ENCODE peak calls at places on chromosome 19, in six cellular contexts. L, N, G, B, R and X are unnamed samples.

GRCh38 chr19:55632463-55632834 is 8.1 kb upstream of the ZNF784 start:
- DNase-seq in L (peak), N (peak), G (peak), B (peak), R (peak), X (no peak)

GRCh38 chr19:57152921-57153320 is 7.9 kb upstream of the ZIM3 start:
- DNase-seq in L (no peak), N (no peak), G (no peak), B (no peak), R (no peak), X (no peak)

GRCh38 chr19:4232614-4233281 is 3.4 kb downstream of the EBI3 start:
- DNase-seq in L (no peak), N (no peak), G (no peak), B (no peak), R (peak), X (no peak)

GRCh38 chr19:3556978-3557460 is 367 bp downstream of the MFSD12 start:
- DNase-seq in L (peak), N (peak), G (peak), B (peak), R (peak), X (no peak)

GRCh38 chr19:56170261-56170660 is 5.5 kb upstream of the GALP start:
- DNase-seq in L (no peak), N (peak), G (no peak), B (peak), R (no peak), X (no peak)

GRCh38 chr19:16026756-16027155 is 49.5 kb upstream of the TPM4 start:
- DNase-seq in L (no peak), N (no peak), G (no peak), B (no peak), R (peak), X (peak)

GRCh38 chr19:40601061-40601973 is at the start of gene LTBP4:
- DNase-seq in L (no peak), N (peak), G (peak), B (peak), R (peak), X (no peak)

GRCh38 chr19:8332976-8333770 is 9.9 kb downstream of the KANK3 start:
- DNase-seq in L (no peak), N (no peak), G (no peak), B (no peak), R (peak), X (no peak)

GRCh38 chr19:13031917-13032623 is 36.8 kb downstream of the NFIX start:
- DNase-seq in L (no peak), N (peak), G (no peak), B (no peak), R (no peak), X (peak)

GRCh38 chr19:15280915-15281683 is 48.9 kb upstream of the EPHX3 start:
- DNase-seq in L (no peak), N (peak), G (peak), B (peak), R (peak), X (peak)

GRCh38 chr19:12195501-12195860 is 32.6 kb downstream of the ZNF136 start:
- DNase-seq in L (no peak), N (peak), G (no peak), B (no peak), R (no peak), X (no peak)

GRCh38 chr19:8034178-8034525 is 18.4 kb upstream of the CCL25 start:
- DNase-seq in L (no peak), N (no peak), G (no peak), B (no peak), R (no peak), X (no peak)

GRCh38 chr19:9989504-9989903 is 20.8 kb downstream of the COL5A3 start:
- DNase-seq in L (no peak), N (no peak), G (no peak), B (no peak), R (no peak), X (no peak)

DNA sequence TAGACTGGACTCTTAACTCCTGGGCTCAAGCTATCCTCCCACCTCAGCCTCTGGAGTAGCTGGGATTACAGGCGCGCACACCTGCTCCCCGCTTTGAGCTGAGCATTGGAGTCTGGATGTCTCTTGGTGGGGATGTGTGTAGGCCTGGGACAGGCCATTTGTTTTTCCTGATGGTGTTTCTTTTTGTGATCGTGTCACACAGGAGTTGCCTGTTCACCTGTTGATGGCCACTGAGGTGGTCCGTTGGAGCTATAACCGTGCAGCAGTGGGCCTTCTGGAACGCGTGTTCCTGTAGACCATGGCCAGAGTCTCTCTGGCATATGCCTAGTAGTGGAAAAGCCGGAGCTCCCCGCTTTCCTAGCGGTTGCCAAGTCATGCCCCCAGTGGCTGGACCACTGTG is 3.5 kb downstream of the PAK4 start:
- DNase-seq in L (no peak), N (no peak), G (no peak), B (no peak), R (no peak), X (no peak)
- H3K27ac ChIP-seq in L (no peak), N (no peak), G (peak), B (peak), R (no peak), X (no peak)

DNA sequence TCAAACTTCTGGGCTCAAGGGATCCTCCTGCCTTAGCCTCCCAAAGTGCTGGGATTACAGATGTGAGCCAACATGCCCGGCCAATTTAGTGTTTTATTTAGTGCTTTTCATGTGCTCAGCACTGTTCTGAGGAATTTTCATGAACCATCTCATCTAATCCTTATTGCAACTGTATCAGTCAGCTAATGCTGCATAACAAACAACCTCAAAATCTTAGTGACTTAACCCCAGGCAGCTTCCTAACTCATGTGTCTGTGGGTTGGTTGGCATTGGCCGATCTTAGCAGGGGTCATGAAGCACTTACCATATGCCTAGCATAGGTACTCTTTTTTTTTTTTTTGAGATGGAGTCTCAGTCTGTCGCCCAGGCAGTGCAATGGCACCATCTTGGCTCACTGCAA is 6.2 kb upstream of the SDHAF1 start:
- DNase-seq in L (no peak), N (no peak), G (no peak), B (no peak), R (no peak), X (no peak)
- H3K27ac ChIP-seq in L (no peak), N (no peak), G (no peak), B (no peak), R (no peak), X (no peak)

GRCh38 chr19:42497492-42498226 is 30.6 kb downstream of the CEACAM1 start:
- DNase-seq in L (no peak), N (no peak), G (peak), B (peak), R (no peak), X (no peak)
- H3K27ac ChIP-seq in L (no peak), N (no peak), G (peak), B (peak), R (no peak), X (peak)

GRCh38 chr19:17262557-17262956 is 2.0 kb downstream of the USHBP1 start:
- DNase-seq in L (no peak), N (no peak), G (no peak), B (no peak), R (no peak), X (no peak)
- H3K27ac ChIP-seq in L (no peak), N (no peak), G (no peak), B (no peak), R (no peak), X (no peak)

GRCh38 chr19:1482361-1483066 is 3.5 kb upstream of the C19orf25 start:
- DNase-seq in L (no peak), N (no peak), G (no peak), B (no peak), R (peak), X (no peak)

GRCh38 chr19:1475751-1476437 is 3.1 kb downstream of the C19orf25 start:
- DNase-seq in L (no peak), N (no peak), G (no peak), B (no peak), R (no peak), X (no peak)

GRCh38 chr19:1481893-1482360 is 2.9 kb upstream of the C19orf25 start:
- DNase-seq in L (no peak), N (no peak), G (no peak), B (no peak), R (no peak), X (no peak)

GRCh38 chr19:1481224-1481892 is 2.3 kb upstream of the C19orf25 start:
- DNase-seq in L (no peak), N (no peak), G (no peak), B (no peak), R (no peak), X (no peak)

GRCh38 chr19:1478934-1479707 is at the start of gene C19orf25:
- DNase-seq in L (peak), N (peak), G (peak), B (peak), R (peak), X (peak)
- H3K27ac ChIP-seq in L (peak), N (peak), G (peak), B (peak), R (peak), X (peak)

GRCh38 chr19:30222993-30223865 is 149.0 kb upstream of the ZNF536 start:
- DNase-seq in L (no peak), N (no peak), G (no peak), B (no peak), R (no peak), X (no peak)

GRCh38 chr19:30225615-30226463 is 146.3 kb upstream of the ZNF536 start:
- DNase-seq in L (no peak), N (no peak), G (no peak), B (no peak), R (peak), X (no peak)

GRCh38 chr19:30223866-30224688 is 148.1 kb upstream of the ZNF536 start:
- DNase-seq in L (no peak), N (no peak), G (no peak), B (no peak), R (no peak), X (no peak)

GRCh38 chr19:30226464-30227070 is 145.6 kb upstream of the ZNF536 start:
- DNase-seq in L (no peak), N (no peak), G (peak), B (no peak), R (peak), X (no peak)

GRCh38 chr19:30224689-30225606 is 147.2 kb upstream of the ZNF536 start:
- DNase-seq in L (no peak), N (no peak), G (no peak), B (no peak), R (peak), X (no peak)
- H3K27ac ChIP-seq in L (no peak), N (no peak), G (peak), B (peak), R (peak), X (peak)

DNA sequence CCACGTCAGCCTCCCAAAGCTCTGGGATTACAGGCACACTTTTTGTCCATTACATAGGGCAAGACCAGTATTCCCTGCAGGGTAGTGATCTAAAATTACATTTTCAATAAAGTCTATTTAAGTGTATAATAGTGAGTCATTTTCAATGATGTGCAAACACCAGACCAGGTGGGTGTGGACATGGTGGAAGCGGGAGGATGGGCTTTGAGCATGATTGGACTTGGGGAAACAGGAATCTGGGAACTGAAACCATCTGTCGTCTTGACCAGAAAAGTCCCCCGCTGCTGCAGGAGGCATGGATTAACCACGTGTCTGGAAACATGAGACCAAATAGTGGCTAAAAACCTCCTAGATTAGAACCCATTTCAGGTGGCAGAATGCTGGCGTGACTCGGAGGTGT is 4.9 kb downstream of the FXYD3 start:
- DNase-seq in L (no peak), N (peak), G (no peak), B (peak), R (no peak), X (no peak)
- H3K27ac ChIP-seq in L (no peak), N (no peak), G (peak), B (peak), R (no peak), X (no peak)

DNA sequence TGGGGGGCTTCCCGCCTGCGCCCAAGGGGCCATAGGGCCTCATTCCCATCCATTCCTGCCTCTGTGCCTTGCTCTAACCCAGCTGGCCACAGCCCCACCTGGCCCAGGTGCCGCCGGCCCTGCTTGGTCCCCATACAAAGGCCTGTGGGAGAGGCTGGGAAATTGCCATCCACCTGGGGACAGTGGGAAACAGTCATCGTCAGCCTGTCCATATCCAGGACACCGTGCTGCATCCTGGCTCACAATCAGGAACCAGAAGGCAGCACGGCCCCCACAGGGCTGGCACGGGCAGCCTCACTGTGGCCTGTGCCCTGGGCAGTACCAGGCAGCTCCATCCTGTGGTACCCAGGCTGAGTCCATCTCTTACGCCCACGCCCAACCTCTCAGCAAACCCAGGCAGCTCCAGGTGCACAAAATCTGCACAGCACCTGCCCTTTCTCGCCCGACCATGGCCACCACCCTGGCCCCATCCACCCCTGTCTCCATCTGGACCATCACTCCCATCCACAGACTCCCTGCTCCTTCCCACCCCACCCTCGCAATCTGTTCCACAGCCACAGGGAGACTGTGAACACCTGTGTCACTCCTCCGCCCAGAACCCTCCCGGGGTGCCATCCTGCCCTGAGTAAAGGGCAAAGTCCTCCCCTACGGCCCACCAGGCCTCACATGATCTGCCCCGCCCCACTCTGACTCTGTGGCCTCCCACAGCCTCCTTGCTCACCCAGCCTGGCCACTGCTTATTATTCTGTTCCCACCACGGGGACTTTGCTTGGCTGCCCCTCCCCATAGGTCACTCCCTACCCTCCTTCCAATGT is 21.1 kb upstream of the FBXO27 start:
- DNase-seq in L (no peak), N (no peak), G (peak), B (peak), R (no peak), X (no peak)
- H3K27ac ChIP-seq in L (no peak), N (no peak), G (no peak), B (peak), R (no peak), X (peak)

GRCh38 chr19:6800991-6801396 is 28.5 kb downstream of the VAV1 start:
- DNase-seq in L (no peak), N (peak), G (no peak), B (no peak), R (no peak), X (no peak)
- H3K27ac ChIP-seq in L (peak), N (no peak), G (peak), B (peak), R (no peak), X (peak)